ENCODE peak calls at places on chromosomes 5 and 9, in five cellular contexts. W, C, Y, X and L are unnamed samples. For H3K4me1 and H4K20me1, the result is how much of the 10 kb centered on the place peaks cover.

GRCh38 chr5:156121834-156122386 is 205.1 kb upstream of the SGCD start:
- DNase-seq in W (no peak), C (no peak), Y (no peak), X (no peak), L (no peak)

GRCh38 chr9:100426532-100427365 is at the start of gene MSANTD3:
- DNase-seq in W (peak), C (peak), Y (peak), X (peak), L (peak)

GRCh38 chr5:37838152-37838932 is 1.5 kb downstream of the GDNF start:
- DNase-seq in W (peak), C (no peak), Y (peak), X (peak), L (no peak)

GRCh38 chr5:130141689-130142320 is 237.5 kb downstream of the CHSY3 start:
- DNase-seq in W (peak), C (no peak), Y (peak), X (peak), L (no peak)

GRCh38 chr9:97866848-97867247 is 13.8 kb downstream of the FOXE1 start:
- DNase-seq in W (no peak), C (no peak), Y (no peak), X (no peak), L (peak)

GRCh38 chr5:115289104-115289503 is 7.3 kb downstream of the CCDC112 start:
- DNase-seq in W (no peak), C (no peak), Y (no peak), X (no peak), L (no peak)

GRCh38 chr9:101995231-101995630 is 256.8 kb upstream of the GRIN3A start:
- DNase-seq in W (no peak), C (no peak), Y (no peak), X (no peak), L (no peak)

GRCh38 chr5:100706796-100707195 is 171.6 kb downstream of the FAM174A start:
- DNase-seq in W (no peak), C (no peak), Y (no peak), X (peak), L (peak)

GRCh38 chr5:19795218-19795617 is 192.8 kb downstream of the CDH18 start:
- DNase-seq in W (no peak), C (peak), Y (no peak), X (peak), L (no peak)

GRCh38 chr9:97672403-97672802 is 24.7 kb downstream of the XPA start:
- DNase-seq in W (no peak), C (no peak), Y (no peak), X (no peak), L (no peak)

GRCh38 chr5:122515709-122516431 is 203.8 kb downstream of the SNCAIP start:
- DNase-seq in W (peak), C (peak), Y (peak), X (peak), L (peak)

GRCh38 chr9:131398204-131398603 is 4.3 kb downstream of the PRRC2B start:
- DNase-seq in W (no peak), C (no peak), Y (no peak), X (peak), L (peak)

GRCh38 chr9:131397100-131397790 is 3.4 kb downstream of the PRRC2B start:
- DNase-seq in W (no peak), C (no peak), Y (peak), X (peak), L (no peak)

GRCh38 chr9:131402073-131402472 is 8.2 kb downstream of the PRRC2B start:
- DNase-seq in W (no peak), C (no peak), Y (no peak), X (no peak), L (no peak)

GRCh38 chr9:131400627-131401026 is 6.7 kb downstream of the PRRC2B start:
- DNase-seq in W (no peak), C (no peak), Y (no peak), X (no peak), L (no peak)

GRCh38 chr9:131399972-131400371 is 6.1 kb downstream of the PRRC2B start:
- DNase-seq in W (no peak), C (no peak), Y (no peak), X (no peak), L (no peak)
- H3K4me1 ChIP-seq in W (under half), C (half or more), Y (under half), X (half or more), L (half or more)

GRCh38 chr5:142316051-142316450 is 8.8 kb downstream of the SPRY4 start:
- DNase-seq in W (peak), C (no peak), Y (no peak), X (peak), L (no peak)
- H4K20me1 ChIP-seq in W (half or more), C (half or more), Y (under half), X (under half), L (under half)

GRCh38 chr9:130120832-130121231 is 51.4 kb upstream of the NCS1 start:
- DNase-seq in W (no peak), C (no peak), Y (no peak), X (no peak), L (no peak)

GRCh38 chr9:130117816-130118632 is 54.2 kb upstream of the NCS1 start:
- DNase-seq in W (no peak), C (no peak), Y (no peak), X (peak), L (no peak)

GRCh38 chr9:130120207-130120587 is 52.0 kb upstream of the NCS1 start:
- DNase-seq in W (no peak), C (no peak), Y (no peak), X (no peak), L (no peak)

GRCh38 chr9:130118841-130119520 is 53.2 kb upstream of the NCS1 start:
- DNase-seq in W (peak), C (no peak), Y (peak), X (no peak), L (no peak)

GRCh38 chr9:130119521-130120206 is 52.5 kb upstream of the NCS1 start:
- DNase-seq in W (no peak), C (no peak), Y (no peak), X (no peak), L (no peak)
- H3K4me1 ChIP-seq in W (under half), C (under half), Y (under half), X (under half), L (under half)

DNA sequence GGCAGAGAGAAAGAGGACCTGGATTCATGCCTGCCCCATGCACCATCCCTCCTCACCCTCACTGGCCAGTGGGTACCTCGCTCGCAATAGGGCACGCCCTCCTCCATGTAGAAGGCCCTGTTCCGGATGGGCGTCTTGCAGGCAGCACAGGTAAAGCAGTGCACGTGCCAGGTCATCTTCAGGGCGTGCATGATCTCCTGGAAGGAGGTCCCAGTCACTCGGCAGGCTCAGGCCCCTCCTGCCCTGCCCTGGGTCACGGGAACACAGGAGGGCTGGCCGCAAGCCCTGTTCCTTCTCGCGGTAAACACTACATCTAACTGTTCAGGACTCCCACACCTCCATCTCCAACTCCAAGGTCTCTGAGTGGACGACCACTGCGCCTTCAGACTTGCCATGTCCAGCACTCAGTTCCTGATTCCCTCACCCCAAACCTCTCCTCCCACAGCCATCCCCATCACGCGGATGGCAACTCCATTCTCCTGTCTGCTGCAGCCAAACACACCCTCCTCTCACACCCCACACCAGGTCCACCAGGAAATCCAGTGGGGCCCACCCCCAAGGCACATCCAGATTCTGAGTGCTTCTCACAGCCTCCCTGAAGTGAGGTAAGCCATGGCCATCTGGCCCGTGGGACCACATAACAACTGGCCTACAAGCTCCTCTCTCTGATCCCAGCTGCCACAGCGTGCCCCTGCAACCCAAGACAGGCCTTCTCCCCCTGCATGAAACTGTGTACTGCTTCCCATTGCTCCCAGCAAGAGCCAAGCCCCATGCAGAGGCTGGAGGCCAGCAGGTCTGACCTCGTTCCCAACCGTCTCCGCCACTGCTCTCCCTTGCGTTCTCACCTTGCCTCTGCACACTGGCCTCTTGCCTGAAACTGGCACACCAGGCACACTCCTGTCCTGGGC is 10.8 kb upstream of the DBN1 start:
- DNase-seq in W (no peak), C (no peak), Y (no peak), X (no peak), L (no peak)
- H4K20me1 ChIP-seq in W (under half), C (under half), Y (under half), X (under half), L (under half)

GRCh38 chr5:119017999-119018398 is 29.7 kb upstream of the DTWD2 start:
- DNase-seq in W (no peak), C (no peak), Y (no peak), X (no peak), L (no peak)
- H3K4me1 ChIP-seq in W (under half), C (under half), Y (under half), X (under half), L (half or more)

DNA sequence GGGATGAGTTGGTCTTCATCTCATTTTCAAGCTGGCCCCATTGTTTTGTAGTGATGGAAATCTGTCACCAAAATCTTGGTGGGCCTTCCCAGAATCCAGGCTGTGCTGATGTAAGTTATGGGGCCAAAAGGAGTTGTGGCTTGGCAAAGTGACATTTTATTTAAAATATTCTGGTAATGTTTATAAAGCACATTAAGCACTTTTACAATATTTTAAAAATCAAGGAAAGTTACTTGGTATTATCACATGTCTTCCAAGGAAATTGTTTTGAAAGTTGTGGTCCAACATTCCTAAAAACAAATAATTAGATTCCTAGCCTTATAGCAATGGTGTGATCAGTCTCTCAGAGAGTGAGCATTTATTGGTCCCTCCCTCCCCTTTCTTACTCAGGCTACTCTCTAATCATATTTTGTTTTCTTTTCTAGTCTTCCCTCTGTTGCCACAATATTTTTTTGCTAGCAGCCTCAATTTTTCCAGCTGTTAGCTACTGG is 407.9 kb upstream of the ZNF608 start:
- DNase-seq in W (no peak), C (no peak), Y (no peak), X (no peak), L (no peak)
- H4K20me1 ChIP-seq in W (under half), C (under half), Y (under half), X (under half), L (under half)

GRCh38 chr9:137240321-137240840 is 706 bp upstream of the TUBB4B start:
- DNase-seq in W (peak), C (no peak), Y (no peak), X (peak), L (peak)
- H3K4me1 ChIP-seq in W (under half), C (half or more), Y (under half), X (under half), L (half or more)

DNA sequence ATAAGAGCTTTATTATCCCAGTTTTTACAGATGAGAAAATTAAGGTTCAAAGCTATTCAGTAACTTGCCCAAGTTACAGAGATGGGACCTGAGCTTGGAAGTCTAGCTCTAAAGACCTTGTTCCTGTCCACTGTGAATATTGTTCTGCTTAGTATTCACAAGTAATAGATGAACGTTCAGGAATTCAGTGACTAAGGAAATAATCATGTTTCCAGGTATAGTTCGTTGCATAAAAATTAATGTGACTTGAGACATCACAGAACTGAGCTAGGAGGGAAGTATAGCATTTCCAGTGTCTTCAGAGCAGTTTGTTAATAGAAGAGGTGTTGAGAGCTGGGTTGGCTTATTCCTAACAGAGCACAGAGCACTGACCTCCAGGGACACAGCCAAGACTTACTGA is 136.1 kb downstream of the FGF1 start:
- DNase-seq in W (no peak), C (no peak), Y (no peak), X (no peak), L (no peak)
- H4K20me1 ChIP-seq in W (under half), C (under half), Y (under half), X (under half), L (under half)

GRCh38 chr9:124673063-124673462 is 98.0 kb downstream of the NR6A1 start:
- DNase-seq in W (no peak), C (no peak), Y (no peak), X (no peak), L (no peak)

GRCh38 chr9:124671861-124672260 is 99.2 kb downstream of the NR6A1 start:
- DNase-seq in W (no peak), C (no peak), Y (no peak), X (peak), L (no peak)

GRCh38 chr9:124676159-124676551 is 95.0 kb downstream of the NR6A1 start:
- DNase-seq in W (no peak), C (no peak), Y (no peak), X (no peak), L (no peak)

GRCh38 chr9:124675261-124676158 is 95.6 kb downstream of the NR6A1 start:
- DNase-seq in W (no peak), C (no peak), Y (no peak), X (no peak), L (no peak)

DNA sequence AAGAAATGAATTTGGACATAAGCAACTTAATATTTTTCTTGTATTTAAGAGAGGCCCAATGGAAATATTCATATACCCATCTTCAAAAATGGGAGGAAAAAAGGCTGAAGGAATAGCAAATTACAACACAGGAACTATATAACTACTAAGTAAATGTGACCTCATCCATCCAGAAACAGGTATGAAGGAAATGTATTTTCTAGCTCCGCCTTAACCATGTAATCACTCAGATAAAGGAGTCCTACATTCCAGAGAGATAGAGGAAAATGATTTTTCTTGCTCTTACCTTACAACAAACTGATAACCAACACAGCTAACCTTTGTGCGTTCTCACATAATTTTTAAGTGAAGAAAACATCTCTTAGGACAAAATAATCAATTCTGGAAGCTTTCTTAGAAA is 96.5 kb downstream of the NR6A1 start:
- DNase-seq in W (no peak), C (no peak), Y (no peak), X (no peak), L (no peak)
- H3K4me1 ChIP-seq in W (under half), C (under half), Y (under half), X (under half), L (under half)

GRCh38 chr5:140338336-140338735 is 8.1 kb downstream of the HBEGF start:
- DNase-seq in W (no peak), C (no peak), Y (no peak), X (no peak), L (no peak)
- H4K20me1 ChIP-seq in W (under half), C (under half), Y (under half), X (under half), L (under half)